ENCODE peak calls at places on chromosomes 3 and 15, in ten cellular contexts. One of them, this sample, is unnamed.

GRCh38 chr3:23183731-23184130 is 19.4 kb upstream of the UBE2E2 start:
- DNase-seq in AG09309: peak
- DNase-seq in colonic mucosa: peak
- DNase-seq in fibroblast of lung: peak
- DNase-seq in astrocyte of the spinal cord: peak
- DNase-seq in PC-9: peak
- DNase-seq in AG04450: no peak
- DNase-seq in ascending aorta: no peak
- DNase-seq in psoas muscle: no peak
- DNase-seq in tibial nerve: no peak
- DNase-seq in this sample: peak

GRCh38 chr3:28326458-28326926 is 22.0 kb upstream of the ZCWPW2 start:
- DNase-seq in AG09309: no peak
- DNase-seq in colonic mucosa: no peak
- DNase-seq in fibroblast of lung: peak
- DNase-seq in astrocyte of the spinal cord: peak
- DNase-seq in PC-9: no peak
- DNase-seq in AG04450: no peak
- DNase-seq in ascending aorta: no peak
- DNase-seq in psoas muscle: no peak
- DNase-seq in tibial nerve: no peak
- DNase-seq in this sample: no peak

GRCh38 chr3:141402476-141403171 is 34.3 kb downstream of the ZBTB38 start:
- DNase-seq in AG09309: peak
- DNase-seq in colonic mucosa: peak
- DNase-seq in fibroblast of lung: peak
- DNase-seq in astrocyte of the spinal cord: peak
- DNase-seq in PC-9: peak
- DNase-seq in AG04450: no peak
- DNase-seq in ascending aorta: peak
- DNase-seq in psoas muscle: peak
- DNase-seq in tibial nerve: peak
- DNase-seq in this sample: no peak

GRCh38 chr3:197501879-197502620 is 53.7 kb downstream of the BDH1 start:
- DNase-seq in AG09309: no peak
- DNase-seq in colonic mucosa: peak
- DNase-seq in fibroblast of lung: peak
- DNase-seq in astrocyte of the spinal cord: peak
- DNase-seq in PC-9: peak
- DNase-seq in AG04450: no peak
- DNase-seq in ascending aorta: no peak
- DNase-seq in psoas muscle: no peak
- DNase-seq in tibial nerve: no peak
- DNase-seq in this sample: no peak

GRCh38 chr15:68224546-68225250 is 4.8 kb downstream of the CLN6 start:
- DNase-seq in AG09309: no peak
- DNase-seq in colonic mucosa: no peak
- DNase-seq in fibroblast of lung: no peak
- DNase-seq in astrocyte of the spinal cord: no peak
- DNase-seq in PC-9: no peak
- DNase-seq in AG04450: no peak
- DNase-seq in ascending aorta: peak
- DNase-seq in psoas muscle: no peak
- DNase-seq in tibial nerve: no peak
- DNase-seq in this sample: no peak

GRCh38 chr3:124850633-124851032 is 36.5 kb downstream of the ITGB5 start:
- DNase-seq in AG09309: no peak
- DNase-seq in colonic mucosa: no peak
- DNase-seq in fibroblast of lung: peak
- DNase-seq in astrocyte of the spinal cord: peak
- DNase-seq in PC-9: no peak
- DNase-seq in AG04450: no peak
- DNase-seq in ascending aorta: peak
- DNase-seq in psoas muscle: peak
- DNase-seq in tibial nerve: no peak
- DNase-seq in this sample: no peak

GRCh38 chr15:59232476-59232875 is 25.8 kb downstream of the LDHAL6B start:
- DNase-seq in AG09309: peak
- DNase-seq in colonic mucosa: no peak
- DNase-seq in fibroblast of lung: peak
- DNase-seq in astrocyte of the spinal cord: peak
- DNase-seq in PC-9: no peak
- DNase-seq in AG04450: peak
- DNase-seq in ascending aorta: no peak
- DNase-seq in psoas muscle: no peak
- DNase-seq in tibial nerve: no peak
- DNase-seq in this sample: peak

GRCh38 chr3:196726788-196727675 is 12.6 kb upstream of the PAK2 start:
- DNase-seq in AG09309: no peak
- DNase-seq in colonic mucosa: no peak
- DNase-seq in fibroblast of lung: peak
- DNase-seq in astrocyte of the spinal cord: peak
- DNase-seq in PC-9: peak
- DNase-seq in AG04450: no peak
- DNase-seq in ascending aorta: no peak
- DNase-seq in psoas muscle: no peak
- DNase-seq in tibial nerve: no peak
- DNase-seq in this sample: no peak

GRCh38 chr15:82108489-82109078 is 62.8 kb upstream of the MEX3B start:
- DNase-seq in AG09309: no peak
- DNase-seq in colonic mucosa: peak
- DNase-seq in fibroblast of lung: peak
- DNase-seq in astrocyte of the spinal cord: peak
- DNase-seq in PC-9: peak
- DNase-seq in AG04450: no peak
- DNase-seq in ascending aorta: no peak
- DNase-seq in psoas muscle: peak
- DNase-seq in tibial nerve: peak
- DNase-seq in this sample: no peak

GRCh38 chr3:181709537-181710279 is 2.0 kb upstream of the SOX2 start:
- DNase-seq in AG09309: no peak
- DNase-seq in colonic mucosa: peak
- DNase-seq in fibroblast of lung: peak
- DNase-seq in astrocyte of the spinal cord: peak
- DNase-seq in PC-9: peak
- DNase-seq in AG04450: no peak
- DNase-seq in ascending aorta: no peak
- DNase-seq in psoas muscle: peak
- DNase-seq in tibial nerve: peak
- DNase-seq in this sample: no peak

GRCh38 chr15:90055182-90055581 is 47.1 kb downstream of the IDH2 start:
- DNase-seq in AG09309: no peak
- DNase-seq in colonic mucosa: no peak
- DNase-seq in fibroblast of lung: no peak
- DNase-seq in astrocyte of the spinal cord: no peak
- DNase-seq in PC-9: no peak
- DNase-seq in AG04450: no peak
- DNase-seq in ascending aorta: no peak
- DNase-seq in psoas muscle: no peak
- DNase-seq in tibial nerve: no peak
- DNase-seq in this sample: no peak

GRCh38 chr3:3179407-3180094 is at the start of gene CRBN:
- DNase-seq in AG09309: peak
- DNase-seq in colonic mucosa: peak
- DNase-seq in fibroblast of lung: peak
- DNase-seq in astrocyte of the spinal cord: peak
- DNase-seq in PC-9: peak
- DNase-seq in AG04450: peak
- DNase-seq in ascending aorta: peak
- DNase-seq in psoas muscle: peak
- DNase-seq in tibial nerve: peak
- DNase-seq in this sample: no peak

GRCh38 chr15:78906310-78906608 is 33.6 kb downstream of the MORF4L1 start:
- DNase-seq in AG09309: peak
- DNase-seq in colonic mucosa: no peak
- DNase-seq in fibroblast of lung: peak
- DNase-seq in astrocyte of the spinal cord: peak
- DNase-seq in PC-9: no peak
- DNase-seq in AG04450: peak
- DNase-seq in ascending aorta: peak
- DNase-seq in psoas muscle: peak
- DNase-seq in tibial nerve: no peak
- DNase-seq in this sample: peak

GRCh38 chr3:53884623-53885022 is 2.7 kb upstream of the ACTR8 start:
- DNase-seq in AG09309: no peak
- DNase-seq in colonic mucosa: no peak
- DNase-seq in fibroblast of lung: no peak
- DNase-seq in astrocyte of the spinal cord: no peak
- DNase-seq in PC-9: no peak
- DNase-seq in AG04450: no peak
- DNase-seq in ascending aorta: no peak
- DNase-seq in psoas muscle: no peak
- DNase-seq in tibial nerve: no peak
- DNase-seq in this sample: no peak

GRCh38 chr3:123169930-123170329 is 31.8 kb upstream of the SEC22A start:
- DNase-seq in AG09309: no peak
- DNase-seq in colonic mucosa: no peak
- DNase-seq in fibroblast of lung: no peak
- DNase-seq in astrocyte of the spinal cord: no peak
- DNase-seq in PC-9: no peak
- DNase-seq in AG04450: no peak
- DNase-seq in ascending aorta: no peak
- DNase-seq in psoas muscle: no peak
- DNase-seq in tibial nerve: no peak
- DNase-seq in this sample: no peak

GRCh38 chr3:124837730-124838186 is 49.4 kb downstream of the ITGB5 start:
- DNase-seq in AG09309: no peak
- DNase-seq in colonic mucosa: peak
- DNase-seq in fibroblast of lung: peak
- DNase-seq in astrocyte of the spinal cord: peak
- DNase-seq in PC-9: peak
- DNase-seq in AG04450: no peak
- DNase-seq in ascending aorta: peak
- DNase-seq in psoas muscle: peak
- DNase-seq in tibial nerve: peak
- DNase-seq in this sample: no peak

GRCh38 chr3:171646357-171647133 is 163.7 kb downstream of the PLD1 start:
- DNase-seq in AG09309: peak
- DNase-seq in colonic mucosa: no peak
- DNase-seq in fibroblast of lung: peak
- DNase-seq in astrocyte of the spinal cord: peak
- DNase-seq in PC-9: no peak
- DNase-seq in AG04450: peak
- DNase-seq in ascending aorta: no peak
- DNase-seq in psoas muscle: no peak
- DNase-seq in tibial nerve: no peak
- DNase-seq in this sample: peak

GRCh38 chr3:51716805-51717204 is 9.9 kb downstream of the GRM2 start:
- DNase-seq in AG09309: no peak
- DNase-seq in colonic mucosa: no peak
- DNase-seq in fibroblast of lung: no peak
- DNase-seq in astrocyte of the spinal cord: no peak
- DNase-seq in PC-9: no peak
- DNase-seq in AG04450: no peak
- DNase-seq in ascending aorta: no peak
- DNase-seq in psoas muscle: no peak
- DNase-seq in tibial nerve: no peak
- DNase-seq in this sample: no peak

GRCh38 chr3:130242850-130243569 is 102.5 kb upstream of the COL6A5 start:
- DNase-seq in AG09309: no peak
- DNase-seq in colonic mucosa: no peak
- DNase-seq in fibroblast of lung: no peak
- DNase-seq in astrocyte of the spinal cord: no peak
- DNase-seq in PC-9: peak
- DNase-seq in AG04450: no peak
- DNase-seq in ascending aorta: no peak
- DNase-seq in psoas muscle: no peak
- DNase-seq in tibial nerve: no peak
- DNase-seq in this sample: no peak
- TF ChIP-seq CTCF in AG09309: peak
- TF ChIP-seq CTCF in colonic mucosa: no peak
- TF ChIP-seq CTCF in fibroblast of lung: peak
- TF ChIP-seq CTCF in astrocyte of the spinal cord: no peak
- TF ChIP-seq CTCF in PC-9: peak
- TF ChIP-seq CTCF in AG04450: peak
- TF ChIP-seq CTCF in ascending aorta: no peak
- TF ChIP-seq CTCF in psoas muscle: no peak
- TF ChIP-seq CTCF in tibial nerve: no peak
- TF ChIP-seq CTCF in this sample: no peak

DNA sequence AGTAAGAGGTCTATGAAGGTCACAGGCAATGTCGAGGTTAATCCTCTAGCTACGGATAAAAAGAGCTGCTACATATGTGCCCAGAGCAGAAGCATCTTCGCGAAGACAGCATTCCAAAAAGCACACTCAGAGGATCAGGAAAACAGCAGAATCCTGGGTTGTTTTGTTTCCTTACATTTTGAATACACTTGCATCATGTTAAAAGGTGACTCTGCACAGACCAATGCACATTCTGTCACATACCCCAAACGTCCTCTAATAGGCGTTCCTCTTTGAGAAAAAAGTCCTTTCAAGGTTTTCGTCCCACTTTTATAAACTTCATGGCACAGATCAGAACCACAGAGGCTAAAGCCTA is 52.7 kb downstream of the VGLL4 start:
- DNase-seq in AG09309: no peak
- DNase-seq in colonic mucosa: no peak
- DNase-seq in fibroblast of lung: peak
- DNase-seq in astrocyte of the spinal cord: no peak
- DNase-seq in PC-9: no peak
- DNase-seq in AG04450: no peak
- DNase-seq in ascending aorta: no peak
- DNase-seq in psoas muscle: no peak
- DNase-seq in tibial nerve: no peak
- DNase-seq in this sample: no peak
- H3K4me3 ChIP-seq in AG09309: no peak
- H3K4me3 ChIP-seq in colonic mucosa: no peak
- H3K4me3 ChIP-seq in fibroblast of lung: no peak
- H3K4me3 ChIP-seq in astrocyte of the spinal cord: no peak
- H3K4me3 ChIP-seq in PC-9: no peak
- H3K4me3 ChIP-seq in AG04450: no peak
- H3K4me3 ChIP-seq in ascending aorta: no peak
- H3K4me3 ChIP-seq in psoas muscle: no peak
- H3K4me3 ChIP-seq in tibial nerve: no peak
- H3K4me3 ChIP-seq in this sample: no peak

DNA sequence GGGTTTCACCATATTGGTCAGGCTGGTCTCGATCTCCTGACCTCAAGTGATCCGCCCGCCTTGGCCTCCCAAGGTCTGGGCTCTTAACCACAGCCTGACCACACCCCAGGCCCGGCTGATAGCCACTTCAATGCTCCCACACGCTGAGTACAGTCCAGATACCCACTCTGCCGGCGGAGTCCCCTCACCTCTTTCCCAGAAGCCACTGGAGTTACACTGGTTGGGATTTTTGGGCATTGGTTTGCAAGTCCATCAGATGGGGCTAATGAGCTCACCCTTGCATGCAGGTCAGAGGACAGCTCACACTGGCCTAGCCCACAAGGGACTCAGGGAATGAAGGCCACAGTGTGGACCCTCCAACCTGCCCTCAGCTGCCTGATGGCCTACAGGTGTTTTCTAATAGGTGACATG is 60.1 kb downstream of the IQSEC1 start:
- DNase-seq in AG09309: no peak
- DNase-seq in colonic mucosa: no peak
- DNase-seq in fibroblast of lung: no peak
- DNase-seq in astrocyte of the spinal cord: no peak
- DNase-seq in PC-9: no peak
- DNase-seq in AG04450: no peak
- DNase-seq in ascending aorta: no peak
- DNase-seq in psoas muscle: no peak
- DNase-seq in tibial nerve: no peak
- DNase-seq in this sample: no peak
- TF ChIP-seq CTCF in AG09309: no peak
- TF ChIP-seq CTCF in colonic mucosa: no peak
- TF ChIP-seq CTCF in fibroblast of lung: no peak
- TF ChIP-seq CTCF in astrocyte of the spinal cord: no peak
- TF ChIP-seq CTCF in PC-9: no peak
- TF ChIP-seq CTCF in AG04450: no peak
- TF ChIP-seq CTCF in ascending aorta: no peak
- TF ChIP-seq CTCF in psoas muscle: no peak
- TF ChIP-seq CTCF in tibial nerve: no peak
- TF ChIP-seq CTCF in this sample: no peak

GRCh38 chr3:16510620-16511319 is 2.7 kb downstream of the RFTN1 start:
- DNase-seq in AG09309: no peak
- DNase-seq in colonic mucosa: no peak
- DNase-seq in fibroblast of lung: no peak
- DNase-seq in astrocyte of the spinal cord: no peak
- DNase-seq in PC-9: no peak
- DNase-seq in AG04450: no peak
- DNase-seq in ascending aorta: no peak
- DNase-seq in psoas muscle: no peak
- DNase-seq in tibial nerve: no peak
- DNase-seq in this sample: no peak
- H3K4me3 ChIP-seq in AG09309: no peak
- H3K4me3 ChIP-seq in colonic mucosa: no peak
- H3K4me3 ChIP-seq in fibroblast of lung: no peak
- H3K4me3 ChIP-seq in astrocyte of the spinal cord: no peak
- H3K4me3 ChIP-seq in PC-9: no peak
- H3K4me3 ChIP-seq in AG04450: peak
- H3K4me3 ChIP-seq in ascending aorta: no peak
- H3K4me3 ChIP-seq in psoas muscle: peak
- H3K4me3 ChIP-seq in tibial nerve: no peak
- H3K4me3 ChIP-seq in this sample: no peak